ENCODE peak calls at places on chromosomes 2 and 18, in six cellular contexts. One of them, this sample, is unnamed.

GRCh38 chr2:119175517-119175916 is 17.0 kb upstream of the C1QL2 start:
- DNase-seq in adrenal gland: no peak
- DNase-seq in amniotic stem cell: no peak
- DNase-seq in HS-5: no peak
- DNase-seq in GF-D8: no peak
- DNase-seq in iris pigment epithelial cell: no peak
- DNase-seq in this sample: no peak

GRCh38 chr2:105725388-105725787 is 19.3 kb upstream of the NCK2 start:
- DNase-seq in adrenal gland: no peak
- DNase-seq in amniotic stem cell: no peak
- DNase-seq in HS-5: no peak
- DNase-seq in GF-D8: no peak
- DNase-seq in iris pigment epithelial cell: no peak
- DNase-seq in this sample: no peak

GRCh38 chr2:237624565-237624964 is 2.8 kb upstream of the LRRFIP1 start:
- DNase-seq in adrenal gland: no peak
- DNase-seq in amniotic stem cell: no peak
- DNase-seq in HS-5: no peak
- DNase-seq in GF-D8: no peak
- DNase-seq in iris pigment epithelial cell: no peak
- DNase-seq in this sample: no peak

GRCh38 chr2:128457006-128457604 is 138.4 kb upstream of the HS6ST1 start:
- DNase-seq in adrenal gland: no peak
- DNase-seq in amniotic stem cell: no peak
- DNase-seq in HS-5: no peak
- DNase-seq in GF-D8: no peak
- DNase-seq in iris pigment epithelial cell: no peak
- DNase-seq in this sample: no peak

GRCh38 chr2:111897924-111898702 is at the start of gene MERTK:
- DNase-seq in adrenal gland: peak
- DNase-seq in amniotic stem cell: peak
- DNase-seq in HS-5: no peak
- DNase-seq in GF-D8: no peak
- DNase-seq in iris pigment epithelial cell: peak
- DNase-seq in this sample: peak

GRCh38 chr2:60597346-60597745 is 43.9 kb upstream of the BCL11A start:
- DNase-seq in adrenal gland: no peak
- DNase-seq in amniotic stem cell: no peak
- DNase-seq in HS-5: no peak
- DNase-seq in GF-D8: no peak
- DNase-seq in iris pigment epithelial cell: no peak
- DNase-seq in this sample: no peak

GRCh38 chr2:23293756-23294155 is 91.2 kb upstream of the KLHL29 start:
- DNase-seq in adrenal gland: no peak
- DNase-seq in amniotic stem cell: no peak
- DNase-seq in HS-5: no peak
- DNase-seq in GF-D8: no peak
- DNase-seq in iris pigment epithelial cell: peak
- DNase-seq in this sample: no peak

GRCh38 chr2:127664065-127664894 is 11.1 kb downstream of the LIMS2 start:
- DNase-seq in adrenal gland: no peak
- DNase-seq in amniotic stem cell: no peak
- DNase-seq in HS-5: no peak
- DNase-seq in GF-D8: no peak
- DNase-seq in iris pigment epithelial cell: no peak
- DNase-seq in this sample: no peak

GRCh38 chr2:46171441-46171953 is 125.7 kb upstream of the EPAS1 start:
- DNase-seq in adrenal gland: no peak
- DNase-seq in amniotic stem cell: peak
- DNase-seq in HS-5: peak
- DNase-seq in GF-D8: no peak
- DNase-seq in iris pigment epithelial cell: peak
- DNase-seq in this sample: no peak

GRCh38 chr2:239535413-239535790 is 134.6 kb upstream of the HDAC4 start:
- DNase-seq in adrenal gland: no peak
- DNase-seq in amniotic stem cell: no peak
- DNase-seq in HS-5: no peak
- DNase-seq in GF-D8: no peak
- DNase-seq in iris pigment epithelial cell: no peak
- DNase-seq in this sample: no peak

GRCh38 chr2:106054880-106055655 is 139.0 kb downstream of the UXS1 start:
- DNase-seq in adrenal gland: no peak
- DNase-seq in amniotic stem cell: no peak
- DNase-seq in HS-5: no peak
- DNase-seq in GF-D8: no peak
- DNase-seq in iris pigment epithelial cell: no peak
- DNase-seq in this sample: no peak

GRCh38 chr2:239296020-239296932 is 104.5 kb downstream of the HDAC4 start:
- DNase-seq in adrenal gland: peak
- DNase-seq in amniotic stem cell: no peak
- DNase-seq in HS-5: no peak
- DNase-seq in GF-D8: no peak
- DNase-seq in iris pigment epithelial cell: no peak
- DNase-seq in this sample: no peak

GRCh38 chr2:107197601-107198000 is 311.6 kb upstream of the ST6GAL2 start:
- DNase-seq in adrenal gland: no peak
- DNase-seq in amniotic stem cell: no peak
- DNase-seq in HS-5: no peak
- DNase-seq in GF-D8: no peak
- DNase-seq in iris pigment epithelial cell: no peak
- DNase-seq in this sample: no peak

GRCh38 chr2:148317598-148317997 is 296.7 kb downstream of the MBD5 start:
- DNase-seq in adrenal gland: no peak
- DNase-seq in amniotic stem cell: no peak
- DNase-seq in HS-5: no peak
- DNase-seq in GF-D8: no peak
- DNase-seq in iris pigment epithelial cell: no peak
- DNase-seq in this sample: no peak

GRCh38 chr2:160918909-160919503 is 241.2 kb upstream of the TANK start:
- DNase-seq in adrenal gland: peak
- DNase-seq in amniotic stem cell: no peak
- DNase-seq in HS-5: no peak
- DNase-seq in GF-D8: no peak
- DNase-seq in iris pigment epithelial cell: peak
- DNase-seq in this sample: no peak

GRCh38 chr2:1664076-1664605 is 80.2 kb downstream of the PXDN start:
- DNase-seq in adrenal gland: no peak
- DNase-seq in amniotic stem cell: no peak
- DNase-seq in HS-5: no peak
- DNase-seq in GF-D8: no peak
- DNase-seq in iris pigment epithelial cell: no peak
- DNase-seq in this sample: no peak

GRCh38 chr18:57776767-57777166 is 26.3 kb downstream of the ATP8B1 start:
- DNase-seq in adrenal gland: no peak
- DNase-seq in amniotic stem cell: no peak
- DNase-seq in HS-5: no peak
- DNase-seq in GF-D8: peak
- DNase-seq in iris pigment epithelial cell: peak
- DNase-seq in this sample: no peak

GRCh38 chr2:10544252-10544651 is 96.1 kb upstream of the ODC1 start:
- DNase-seq in adrenal gland: no peak
- DNase-seq in amniotic stem cell: no peak
- DNase-seq in HS-5: no peak
- DNase-seq in GF-D8: peak
- DNase-seq in iris pigment epithelial cell: peak
- DNase-seq in this sample: peak

GRCh38 chr18:24491882-24492281 is 31.4 kb downstream of the HRH4 start:
- DNase-seq in adrenal gland: no peak
- DNase-seq in amniotic stem cell: no peak
- DNase-seq in HS-5: no peak
- DNase-seq in GF-D8: no peak
- DNase-seq in iris pigment epithelial cell: no peak
- DNase-seq in this sample: peak

GRCh38 chr2:163736433-163737168 is 793 bp upstream of the FIGN start:
- DNase-seq in adrenal gland: peak
- DNase-seq in amniotic stem cell: no peak
- DNase-seq in HS-5: no peak
- DNase-seq in GF-D8: no peak
- DNase-seq in iris pigment epithelial cell: peak
- DNase-seq in this sample: no peak

GRCh38 chr2:233839447-233839820 is 14.9 kb downstream of the HJURP start:
- DNase-seq in adrenal gland: no peak
- DNase-seq in amniotic stem cell: no peak
- DNase-seq in HS-5: no peak
- DNase-seq in GF-D8: no peak
- DNase-seq in iris pigment epithelial cell: no peak
- DNase-seq in this sample: no peak

GRCh38 chr2:73176205-73176880 is 26.0 kb upstream of the NOTO start:
- DNase-seq in adrenal gland: peak
- DNase-seq in amniotic stem cell: no peak
- DNase-seq in HS-5: no peak
- DNase-seq in GF-D8: no peak
- DNase-seq in iris pigment epithelial cell: peak
- DNase-seq in this sample: no peak

GRCh38 chr2:176638167-176639015 is 369.1 kb downstream of the MTX2 start:
- DNase-seq in adrenal gland: peak
- DNase-seq in amniotic stem cell: peak
- DNase-seq in HS-5: peak
- DNase-seq in GF-D8: no peak
- DNase-seq in iris pigment epithelial cell: peak
- DNase-seq in this sample: peak

GRCh38 chr2:11658623-11659475 is 11.1 kb downstream of the NTSR2 start:
- DNase-seq in adrenal gland: no peak
- DNase-seq in amniotic stem cell: no peak
- DNase-seq in HS-5: no peak
- DNase-seq in GF-D8: no peak
- DNase-seq in iris pigment epithelial cell: no peak
- DNase-seq in this sample: no peak

GRCh38 chr2:240997141-240997855 is 1.1 kb upstream of the SNED1 start:
- DNase-seq in adrenal gland: no peak
- DNase-seq in amniotic stem cell: no peak
- DNase-seq in HS-5: no peak
- DNase-seq in GF-D8: no peak
- DNase-seq in iris pigment epithelial cell: peak
- DNase-seq in this sample: no peak

GRCh38 chr2:220277445-220277960 is 650.1 kb downstream of the SLC4A3 start:
- DNase-seq in adrenal gland: peak
- DNase-seq in amniotic stem cell: peak
- DNase-seq in HS-5: peak
- DNase-seq in GF-D8: no peak
- DNase-seq in iris pigment epithelial cell: peak
- DNase-seq in this sample: no peak

GRCh38 chr2:37387143-37387835 is 42.9 kb downstream of the QPCT start:
- DNase-seq in adrenal gland: no peak
- DNase-seq in amniotic stem cell: no peak
- DNase-seq in HS-5: no peak
- DNase-seq in GF-D8: no peak
- DNase-seq in iris pigment epithelial cell: peak
- DNase-seq in this sample: no peak

GRCh38 chr2:219171231-219171651 is 1.4 kb upstream of the SLC23A3 start:
- DNase-seq in adrenal gland: peak
- DNase-seq in amniotic stem cell: peak
- DNase-seq in HS-5: peak
- DNase-seq in GF-D8: no peak
- DNase-seq in iris pigment epithelial cell: peak
- DNase-seq in this sample: no peak

GRCh38 chr2:85954918-85955420 is 66.2 kb upstream of the ST3GAL5 start:
- DNase-seq in adrenal gland: no peak
- DNase-seq in amniotic stem cell: no peak
- DNase-seq in HS-5: no peak
- DNase-seq in GF-D8: no peak
- DNase-seq in iris pigment epithelial cell: no peak
- DNase-seq in this sample: no peak